ENCODE peak calls at places on chromosomes 7 and 10, in four cellular contexts. One of them, this sample, is unnamed.

GRCh38 chr7:128945668-128946366 is 8.1 kb downstream of the IRF5 start:
- DNase-seq in left ventricle myocardium inferior: no peak
- DNase-seq in kidney: no peak
- DNase-seq in A673: no peak
- DNase-seq in this sample: no peak

GRCh38 chr7:94655562-94655883 is 410 bp downstream of the SGCE start:
- DNase-seq in left ventricle myocardium inferior: no peak
- DNase-seq in A673: no peak
- DNase-seq in kidney: peak; percentile 76
- DNase-seq in this sample: no peak

GRCh38 chr10:71696635-71697326 is 22.8 kb downstream of the C10orf105 start:
- DNase-seq in kidney: no peak
- DNase-seq in left ventricle myocardium inferior: peak; percentile 68
- DNase-seq in A673: peak; percentile 54
- DNase-seq in this sample: no peak

GRCh38 chr10:58851606-58852005 is 324.8 kb upstream of the PHYHIPL start:
- DNase-seq in left ventricle myocardium inferior: no peak
- DNase-seq in A673: no peak
- DNase-seq in kidney: no peak
- DNase-seq in this sample: no peak

GRCh38 chr10:117734626-117735405 is 192.3 kb downstream of the EMX2 start:
- DNase-seq in left ventricle myocardium inferior: no peak
- DNase-seq in A673: no peak
- DNase-seq in kidney: no peak
- DNase-seq in this sample: no peak

GRCh38 chr7:151705744-151706567 is 171.0 kb downstream of the PRKAG2 start:
- DNase-seq in A673: peak; percentile 75
- DNase-seq in left ventricle myocardium inferior: peak; percentile 15
- DNase-seq in kidney: no peak
- DNase-seq in this sample: peak; percentile 21

GRCh38 chr10:129131439-129132122 is 335.5 kb upstream of the MGMT start:
- DNase-seq in kidney: no peak
- DNase-seq in A673: no peak
- DNase-seq in left ventricle myocardium inferior: no peak
- DNase-seq in this sample: no peak

GRCh38 chr7:409344-410281 is 110.0 kb downstream of the PDGFA start:
- DNase-seq in kidney: peak; percentile 55
- DNase-seq in left ventricle myocardium inferior: peak; percentile 6
- DNase-seq in A673: no peak
- DNase-seq in this sample: no peak

GRCh38 chr7:46385662-46386309 is 464.7 kb upstream of the IGFBP3 start:
- DNase-seq in kidney: no peak
- DNase-seq in left ventricle myocardium inferior: no peak
- DNase-seq in A673: no peak
- DNase-seq in this sample: no peak

GRCh38 chr7:117728858-117729257 is 144.4 kb downstream of the CTTNBP2 start:
- DNase-seq in kidney: no peak
- DNase-seq in left ventricle myocardium inferior: no peak
- DNase-seq in A673: peak; percentile 89
- DNase-seq in this sample: peak; percentile 27

GRCh38 chr10:93032105-93032808 is 28.3 kb upstream of the CYP26C1 start:
- DNase-seq in A673: no peak
- DNase-seq in left ventricle myocardium inferior: no peak
- DNase-seq in kidney: no peak
- DNase-seq in this sample: no peak

GRCh38 chr7:1192171-1192676 is 32.2 kb upstream of the ZFAND2A start:
- DNase-seq in A673: peak; percentile 62
- DNase-seq in left ventricle myocardium inferior: no peak
- DNase-seq in kidney: no peak
- DNase-seq in this sample: no peak

GRCh38 chr7:47482013-47482761 is 99.7 kb downstream of the TNS3 start:
- DNase-seq in kidney: peak; percentile 78
- DNase-seq in left ventricle myocardium inferior: no peak
- DNase-seq in A673: no peak
- DNase-seq in this sample: no peak
- H3K27ac ChIP-seq in kidney: peak overlapping the region; percentile 92
- H3K27ac ChIP-seq in left ventricle myocardium inferior: peak overlapping the region; percentile 87
- H3K27ac ChIP-seq in A673: no peak overlapping the region
- H3K27ac ChIP-seq in this sample: no peak overlapping the region

DNA sequence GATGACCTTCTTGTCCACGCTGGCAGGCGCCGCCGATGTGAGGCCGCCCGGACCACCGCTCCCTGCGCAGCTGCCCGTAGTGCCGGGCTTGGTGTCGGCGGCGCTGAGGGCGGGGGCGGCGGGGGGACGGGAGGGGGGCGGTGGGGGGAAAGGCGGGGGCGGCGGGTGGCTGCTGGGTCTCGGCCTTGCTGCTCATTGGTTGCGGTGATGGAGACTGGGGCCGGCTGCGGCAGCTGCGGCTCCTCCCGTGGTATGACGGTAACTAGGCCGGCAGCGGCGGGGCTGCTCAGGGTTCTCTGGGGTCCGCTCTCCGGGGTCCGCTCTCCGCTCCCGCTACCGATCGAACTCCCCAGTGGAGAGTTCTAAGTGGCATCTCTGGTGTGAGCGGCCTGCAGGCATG is 1.8 kb upstream of the EFCAB10 start:
- DNase-seq in left ventricle myocardium inferior: no peak
- DNase-seq in kidney: no peak
- DNase-seq in A673: no peak
- DNase-seq in this sample: no peak
- H3K27ac ChIP-seq in left ventricle myocardium inferior: no peak overlapping the region
- H3K27ac ChIP-seq in kidney: no peak overlapping the region
- H3K27ac ChIP-seq in A673: no peak overlapping the region
- H3K27ac ChIP-seq in this sample: no peak overlapping the region

GRCh38 chr10:17004801-17005380 is 124.7 kb downstream of the CUBN start:
- DNase-seq in A673: no peak
- DNase-seq in left ventricle myocardium inferior: no peak
- DNase-seq in kidney: no peak
- DNase-seq in this sample: no peak

GRCh38 chr10:17003666-17004065 is 125.9 kb downstream of the CUBN start:
- DNase-seq in kidney: no peak
- DNase-seq in A673: peak; percentile 59
- DNase-seq in left ventricle myocardium inferior: no peak
- DNase-seq in this sample: no peak

GRCh38 chr10:17001297-17001744 is 128.3 kb downstream of the CUBN start:
- DNase-seq in left ventricle myocardium inferior: peak; percentile 31
- DNase-seq in A673: no peak
- DNase-seq in kidney: no peak
- DNase-seq in this sample: no peak

GRCh38 chr10:17001961-17002749 is 127.5 kb downstream of the CUBN start:
- DNase-seq in left ventricle myocardium inferior: peak; percentile 38
- DNase-seq in A673: no peak
- DNase-seq in kidney: no peak
- DNase-seq in this sample: no peak

GRCh38 chr10:17003151-17003550 is 126.5 kb downstream of the CUBN start:
- DNase-seq in left ventricle myocardium inferior: no peak
- DNase-seq in A673: peak; percentile 66
- DNase-seq in kidney: no peak
- DNase-seq in this sample: no peak
- H3K27ac ChIP-seq in left ventricle myocardium inferior: peak overlapping the region; percentile 82
- H3K27ac ChIP-seq in A673: peak overlapping the region; percentile 21
- H3K27ac ChIP-seq in kidney: no peak overlapping the region
- H3K27ac ChIP-seq in this sample: peak overlapping the region; percentile 3

GRCh38 chr10:70565556-70566514 is 36.7 kb downstream of the PRF1 start:
- DNase-seq in kidney: peak; percentile 56
- DNase-seq in A673: no peak
- DNase-seq in left ventricle myocardium inferior: no peak
- DNase-seq in this sample: no peak
- H3K27ac ChIP-seq in kidney: no peak overlapping the region
- H3K27ac ChIP-seq in A673: no peak overlapping the region
- H3K27ac ChIP-seq in left ventricle myocardium inferior: peak overlapping the region; percentile 5
- H3K27ac ChIP-seq in this sample: no peak overlapping the region

DNA sequence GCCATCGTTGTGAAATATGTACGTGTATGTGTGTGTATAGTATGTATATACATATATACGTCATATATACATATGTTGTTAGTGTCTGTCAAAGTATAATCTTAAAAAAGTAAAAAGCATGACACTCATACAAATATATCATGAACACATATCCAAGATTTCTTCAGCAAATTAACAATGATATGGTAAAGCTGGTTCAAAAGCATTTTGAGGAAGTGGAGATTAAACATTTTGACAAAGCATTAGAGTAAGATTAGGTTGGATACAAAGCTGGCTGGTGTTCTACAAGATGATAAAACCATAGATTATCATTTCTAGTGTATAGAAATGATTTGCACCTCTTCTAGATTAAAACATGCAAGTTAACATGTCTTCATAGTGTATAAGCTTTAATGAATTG is 771 bp upstream of the NUDCD3 start:
- DNase-seq in kidney: no peak
- DNase-seq in left ventricle myocardium inferior: no peak
- DNase-seq in A673: no peak
- DNase-seq in this sample: no peak
- H3K27ac ChIP-seq in kidney: peak overlapping the region; percentile 96
- H3K27ac ChIP-seq in left ventricle myocardium inferior: peak overlapping the region; percentile 99
- H3K27ac ChIP-seq in A673: peak overlapping the region; percentile 99
- H3K27ac ChIP-seq in this sample: peak overlapping the region; percentile 96

GRCh38 chr7:74254858-74255379 is 720 bp upstream of the RFC2 start:
- DNase-seq in left ventricle myocardium inferior: no peak
- DNase-seq in A673: no peak
- DNase-seq in kidney: no peak
- DNase-seq in this sample: no peak

GRCh38 chr7:74253331-74253730 is 868 bp downstream of the RFC2 start:
- DNase-seq in left ventricle myocardium inferior: no peak
- DNase-seq in A673: no peak
- DNase-seq in kidney: no peak
- DNase-seq in this sample: no peak

GRCh38 chr7:74256446-74257408 is 2.5 kb upstream of the RFC2 start:
- DNase-seq in A673: no peak
- DNase-seq in kidney: no peak
- DNase-seq in left ventricle myocardium inferior: no peak
- DNase-seq in this sample: no peak

GRCh38 chr7:74253975-74254857 is at the start of gene RFC2:
- DNase-seq in kidney: peak; percentile 99
- DNase-seq in A673: peak; percentile 97
- DNase-seq in left ventricle myocardium inferior: peak; percentile 97
- DNase-seq in this sample: peak; percentile 94

GRCh38 chr7:74252893-74253292 is 1.3 kb downstream of the RFC2 start:
- DNase-seq in A673: no peak
- DNase-seq in left ventricle myocardium inferior: no peak
- DNase-seq in kidney: no peak
- DNase-seq in this sample: no peak
- H3K27ac ChIP-seq in A673: peak overlapping the region; percentile 98
- H3K27ac ChIP-seq in left ventricle myocardium inferior: no peak overlapping the region
- H3K27ac ChIP-seq in kidney: no peak overlapping the region
- H3K27ac ChIP-seq in this sample: no peak overlapping the region